ENCODE peak calls at places on chromosomes 6 and 20, in eight cellular contexts. One of them, this sample, is unnamed.

GRCh38 chr6:77462359-77463307 is 658 bp downstream of the HTR1B start:
- DNase-seq in kidney epithelial cell: no peak
- DNase-seq in colonic mucosa: peak; percentile 17
- DNase-seq in IMR-90: no peak
- DNase-seq in left ventricle myocardium inferior: no peak
- DNase-seq in spleen: no peak
- DNase-seq in mesothelial cell of epicardium: no peak
- DNase-seq in nephron progenitor cell: peak; percentile 25
- DNase-seq in this sample: peak; percentile 86

GRCh38 chr6:29850011-29850553 is 22.5 kb downstream of the HLA-G start:
- DNase-seq in kidney epithelial cell: no peak
- DNase-seq in colonic mucosa: no peak
- DNase-seq in IMR-90: no peak
- DNase-seq in left ventricle myocardium inferior: no peak
- DNase-seq in spleen: no peak
- DNase-seq in mesothelial cell of epicardium: no peak
- DNase-seq in nephron progenitor cell: no peak
- DNase-seq in this sample: no peak

GRCh38 chr6:113102761-113103160 is 754.4 kb upstream of the MARCKS start:
- DNase-seq in kidney epithelial cell: no peak
- DNase-seq in colonic mucosa: no peak
- DNase-seq in IMR-90: peak; percentile 64
- DNase-seq in left ventricle myocardium inferior: no peak
- DNase-seq in spleen: no peak
- DNase-seq in mesothelial cell of epicardium: no peak
- DNase-seq in nephron progenitor cell: no peak
- DNase-seq in this sample: no peak

GRCh38 chr6:137550527-137550926 is 56.3 kb upstream of the OLIG3 start:
- DNase-seq in kidney epithelial cell: no peak
- DNase-seq in colonic mucosa: no peak
- DNase-seq in IMR-90: no peak
- DNase-seq in left ventricle myocardium inferior: no peak
- DNase-seq in spleen: no peak
- DNase-seq in mesothelial cell of epicardium: no peak
- DNase-seq in nephron progenitor cell: no peak
- DNase-seq in this sample: no peak

GRCh38 chr6:22474283-22474682 is 95.1 kb upstream of the HDGFL1 start:
- DNase-seq in kidney epithelial cell: no peak
- DNase-seq in colonic mucosa: no peak
- DNase-seq in IMR-90: no peak
- DNase-seq in left ventricle myocardium inferior: no peak
- DNase-seq in spleen: no peak
- DNase-seq in mesothelial cell of epicardium: no peak
- DNase-seq in nephron progenitor cell: no peak
- DNase-seq in this sample: no peak

GRCh38 chr6:26121141-26122004 is 34.1 kb downstream of the HFE start:
- DNase-seq in kidney epithelial cell: peak; percentile 89
- DNase-seq in colonic mucosa: no peak
- DNase-seq in IMR-90: peak; percentile 81
- DNase-seq in left ventricle myocardium inferior: no peak
- DNase-seq in spleen: no peak
- DNase-seq in mesothelial cell of epicardium: no peak
- DNase-seq in nephron progenitor cell: no peak
- DNase-seq in this sample: no peak

GRCh38 chr6:107965746-107966145 is 7.7 kb upstream of the SEC63 start:
- DNase-seq in kidney epithelial cell: no peak
- DNase-seq in colonic mucosa: no peak
- DNase-seq in IMR-90: peak; percentile 47
- DNase-seq in left ventricle myocardium inferior: no peak
- DNase-seq in spleen: no peak
- DNase-seq in mesothelial cell of epicardium: no peak
- DNase-seq in nephron progenitor cell: no peak
- DNase-seq in this sample: no peak

GRCh38 chr6:5151955-5152401 is 66.8 kb downstream of the PPP1R3G start:
- DNase-seq in kidney epithelial cell: peak; percentile 12
- DNase-seq in colonic mucosa: no peak
- DNase-seq in IMR-90: peak; percentile 87
- DNase-seq in left ventricle myocardium inferior: no peak
- DNase-seq in spleen: no peak
- DNase-seq in mesothelial cell of epicardium: no peak
- DNase-seq in nephron progenitor cell: no peak
- DNase-seq in this sample: no peak

GRCh38 chr6:117449549-117450439 is 24.1 kb upstream of the ROS1 start:
- DNase-seq in kidney epithelial cell: peak; percentile 41
- DNase-seq in colonic mucosa: peak; percentile 66
- DNase-seq in IMR-90: peak; percentile 83
- DNase-seq in left ventricle myocardium inferior: no peak
- DNase-seq in spleen: no peak
- DNase-seq in mesothelial cell of epicardium: peak; percentile 69
- DNase-seq in nephron progenitor cell: peak; percentile 61
- DNase-seq in this sample: no peak

GRCh38 chr6:22147469-22147815 is 149.4 kb downstream of the PRL start:
- DNase-seq in kidney epithelial cell: no peak
- DNase-seq in colonic mucosa: no peak
- DNase-seq in IMR-90: peak; percentile 90
- DNase-seq in left ventricle myocardium inferior: no peak
- DNase-seq in spleen: no peak
- DNase-seq in mesothelial cell of epicardium: no peak
- DNase-seq in nephron progenitor cell: no peak
- DNase-seq in this sample: no peak

GRCh38 chr20:20188647-20189046 is 136.3 kb downstream of the CFAP61 start:
- DNase-seq in kidney epithelial cell: no peak
- DNase-seq in colonic mucosa: no peak
- DNase-seq in IMR-90: no peak
- DNase-seq in left ventricle myocardium inferior: no peak
- DNase-seq in spleen: no peak
- DNase-seq in mesothelial cell of epicardium: no peak
- DNase-seq in nephron progenitor cell: no peak
- DNase-seq in this sample: no peak

GRCh38 chr20:20184711-20185110 is 132.4 kb downstream of the CFAP61 start:
- DNase-seq in kidney epithelial cell: no peak
- DNase-seq in colonic mucosa: no peak
- DNase-seq in IMR-90: no peak
- DNase-seq in left ventricle myocardium inferior: no peak
- DNase-seq in spleen: no peak
- DNase-seq in mesothelial cell of epicardium: no peak
- DNase-seq in nephron progenitor cell: no peak
- DNase-seq in this sample: no peak

GRCh38 chr20:20181322-20181721 is 129.0 kb downstream of the CFAP61 start:
- DNase-seq in kidney epithelial cell: no peak
- DNase-seq in colonic mucosa: no peak
- DNase-seq in IMR-90: no peak
- DNase-seq in left ventricle myocardium inferior: no peak
- DNase-seq in spleen: no peak
- DNase-seq in mesothelial cell of epicardium: no peak
- DNase-seq in nephron progenitor cell: no peak
- DNase-seq in this sample: no peak

DNA sequence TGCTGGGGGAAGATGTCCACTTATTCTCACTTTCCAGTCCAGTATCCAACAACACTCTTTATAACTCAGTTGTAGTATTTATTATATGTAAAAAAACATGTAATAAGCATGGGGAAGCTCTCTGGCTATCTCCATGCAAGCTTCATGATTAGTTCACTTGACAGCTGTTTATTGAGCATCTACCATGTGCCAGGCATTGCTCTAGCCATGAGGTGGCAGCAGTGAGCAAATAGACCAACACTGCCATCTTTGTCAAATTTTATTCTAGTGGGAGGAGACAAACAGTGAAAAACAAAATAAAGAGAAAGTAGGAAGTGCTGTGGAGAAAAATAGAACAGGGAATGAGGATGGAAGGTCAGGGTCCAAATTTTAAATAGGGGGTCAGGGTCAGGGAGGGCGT is 131.8 kb downstream of the CFAP61 start:
- DNase-seq in kidney epithelial cell: no peak
- DNase-seq in colonic mucosa: no peak
- DNase-seq in IMR-90: no peak
- DNase-seq in left ventricle myocardium inferior: no peak
- DNase-seq in spleen: no peak
- DNase-seq in mesothelial cell of epicardium: no peak
- DNase-seq in nephron progenitor cell: no peak
- DNase-seq in this sample: no peak
- TF ChIP-seq CTCF in kidney epithelial cell: peak; percentile 12
- TF ChIP-seq CTCF in colonic mucosa: peak; percentile 36
- TF ChIP-seq CTCF in IMR-90: peak; percentile 35
- TF ChIP-seq CTCF in left ventricle myocardium inferior: peak; percentile 24
- TF ChIP-seq CTCF in spleen: peak; percentile 25
- TF ChIP-seq CTCF in mesothelial cell of epicardium: no peak
- TF ChIP-seq CTCF in nephron progenitor cell: no peak
- TF ChIP-seq CTCF in this sample: peak; percentile 45

DNA sequence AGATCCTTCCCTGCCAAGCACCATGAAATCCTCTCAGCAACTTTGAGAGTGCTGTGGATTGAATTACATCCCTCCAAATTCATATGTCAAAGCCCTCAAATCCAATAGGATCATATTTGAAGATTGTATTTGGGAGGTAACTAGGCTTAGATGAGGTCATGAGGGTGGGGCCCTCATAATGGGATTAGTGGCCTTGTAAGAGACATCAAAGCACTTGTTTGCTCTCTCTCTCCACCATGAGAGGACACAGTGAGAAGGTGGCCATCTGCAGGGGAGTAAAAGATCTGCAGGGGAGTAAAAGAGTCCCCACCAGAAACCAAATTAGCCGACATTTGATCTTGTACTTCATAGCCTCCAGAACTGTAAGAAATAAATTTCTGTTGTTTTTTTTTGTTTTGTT is 298.2 kb downstream of the SAMD5 start:
- DNase-seq in kidney epithelial cell: no peak
- DNase-seq in colonic mucosa: no peak
- DNase-seq in IMR-90: no peak
- DNase-seq in left ventricle myocardium inferior: no peak
- DNase-seq in spleen: no peak
- DNase-seq in mesothelial cell of epicardium: no peak
- DNase-seq in nephron progenitor cell: no peak
- DNase-seq in this sample: no peak
- TF ChIP-seq CTCF in kidney epithelial cell: no peak
- TF ChIP-seq CTCF in colonic mucosa: no peak
- TF ChIP-seq CTCF in IMR-90: no peak
- TF ChIP-seq CTCF in left ventricle myocardium inferior: no peak
- TF ChIP-seq CTCF in spleen: no peak
- TF ChIP-seq CTCF in mesothelial cell of epicardium: no peak
- TF ChIP-seq CTCF in nephron progenitor cell: no peak
- TF ChIP-seq CTCF in this sample: peak; percentile 13

GRCh38 chr6:99613705-99614429 is 7.2 kb downstream of the PRDM13 start:
- DNase-seq in kidney epithelial cell: no peak
- DNase-seq in colonic mucosa: no peak
- DNase-seq in IMR-90: no peak
- DNase-seq in left ventricle myocardium inferior: no peak
- DNase-seq in spleen: no peak
- DNase-seq in mesothelial cell of epicardium: peak; percentile 56
- DNase-seq in nephron progenitor cell: peak; percentile 52
- DNase-seq in this sample: no peak

GRCh38 chr6:99612551-99613397 is 6.1 kb downstream of the PRDM13 start:
- DNase-seq in kidney epithelial cell: no peak
- DNase-seq in colonic mucosa: no peak
- DNase-seq in IMR-90: no peak
- DNase-seq in left ventricle myocardium inferior: no peak
- DNase-seq in spleen: no peak
- DNase-seq in mesothelial cell of epicardium: no peak
- DNase-seq in nephron progenitor cell: no peak
- DNase-seq in this sample: no peak

GRCh38 chr6:99617131-99617530 is 10.5 kb downstream of the PRDM13 start:
- DNase-seq in kidney epithelial cell: no peak
- DNase-seq in colonic mucosa: no peak
- DNase-seq in IMR-90: no peak
- DNase-seq in left ventricle myocardium inferior: no peak
- DNase-seq in spleen: no peak
- DNase-seq in mesothelial cell of epicardium: no peak
- DNase-seq in nephron progenitor cell: no peak
- DNase-seq in this sample: no peak

GRCh38 chr6:99613398-99613704 is 6.7 kb downstream of the PRDM13 start:
- DNase-seq in kidney epithelial cell: no peak
- DNase-seq in colonic mucosa: peak; percentile 41
- DNase-seq in IMR-90: peak; percentile 18
- DNase-seq in left ventricle myocardium inferior: no peak
- DNase-seq in spleen: peak; percentile 88
- DNase-seq in mesothelial cell of epicardium: peak; percentile 74
- DNase-seq in nephron progenitor cell: peak; percentile 79
- DNase-seq in this sample: no peak

GRCh38 chr6:99614430-99615161 is 8.0 kb downstream of the PRDM13 start:
- DNase-seq in kidney epithelial cell: no peak
- DNase-seq in colonic mucosa: no peak
- DNase-seq in IMR-90: no peak
- DNase-seq in left ventricle myocardium inferior: no peak
- DNase-seq in spleen: peak; percentile 79
- DNase-seq in mesothelial cell of epicardium: no peak
- DNase-seq in nephron progenitor cell: peak; percentile 58
- DNase-seq in this sample: peak; percentile 89
- TF ChIP-seq CTCF in kidney epithelial cell: no peak
- TF ChIP-seq CTCF in colonic mucosa: no peak
- TF ChIP-seq CTCF in IMR-90: no peak
- TF ChIP-seq CTCF in left ventricle myocardium inferior: no peak
- TF ChIP-seq CTCF in spleen: no peak
- TF ChIP-seq CTCF in mesothelial cell of epicardium: peak; percentile 27
- TF ChIP-seq CTCF in nephron progenitor cell: peak; percentile 16
- TF ChIP-seq CTCF in this sample: peak; percentile 14

DNA sequence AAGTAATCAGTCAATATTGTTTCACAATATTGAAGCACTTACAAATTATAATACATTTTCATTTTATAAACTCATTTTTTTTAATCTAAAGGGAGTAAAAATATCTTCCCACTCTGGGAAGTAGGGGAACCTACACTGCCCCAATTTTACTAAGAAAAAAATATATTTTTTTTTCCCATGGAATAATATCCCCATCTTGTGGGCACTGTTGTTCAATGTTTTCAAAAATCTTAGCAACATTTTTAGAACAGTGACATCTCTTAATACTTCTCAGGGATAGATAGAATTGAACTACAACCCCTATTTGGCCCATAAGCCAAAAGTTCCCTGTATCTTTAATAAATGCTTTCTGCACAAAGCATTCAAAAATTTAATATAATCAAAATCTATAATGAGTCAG is 42.9 kb downstream of the ARHGAP18 start:
- DNase-seq in kidney epithelial cell: no peak
- DNase-seq in colonic mucosa: no peak
- DNase-seq in IMR-90: no peak
- DNase-seq in left ventricle myocardium inferior: no peak
- DNase-seq in spleen: no peak
- DNase-seq in mesothelial cell of epicardium: no peak
- DNase-seq in nephron progenitor cell: no peak
- DNase-seq in this sample: no peak
- TF ChIP-seq CTCF in kidney epithelial cell: no peak
- TF ChIP-seq CTCF in colonic mucosa: no peak
- TF ChIP-seq CTCF in IMR-90: peak; percentile 46
- TF ChIP-seq CTCF in left ventricle myocardium inferior: peak; percentile 18
- TF ChIP-seq CTCF in spleen: no peak
- TF ChIP-seq CTCF in mesothelial cell of epicardium: no peak
- TF ChIP-seq CTCF in nephron progenitor cell: no peak
- TF ChIP-seq CTCF in this sample: peak; percentile 76

This sample was measured in chondrocyte.